ENCODE peak calls at places on chromosomes 7 and 10, in four cellular contexts. E is OCI-LY7, I is heart right ventricle, B is sigmoid colon. Z is an unnamed sample.

GRCh38 chr7:98874942-98875341 is 3.4 kb upstream of the TRRAP start:
- DNase-seq in E (no peak), I (no peak), B (peak), Z (no peak)

GRCh38 chr7:55296070-55296469 is 69.1 kb upstream of the LANCL2 start:
- DNase-seq in E (no peak), I (no peak), B (no peak), Z (no peak)

GRCh38 chr7:117202511-117202910 is 120.3 kb downstream of the WNT2 start:
- DNase-seq in E (no peak), I (no peak), B (no peak), Z (no peak)

GRCh38 chr7:108454674-108455523 is 1.3 kb downstream of the NRCAM start:
- DNase-seq in E (no peak), I (no peak), B (no peak), Z (no peak)

GRCh38 chr7:2451171-2452073 is 24.8 kb downstream of the GRIFIN start:
- DNase-seq in E (peak), I (peak), B (peak), Z (peak)

GRCh38 chr7:66348959-66349358 is 143.8 kb downstream of the TPST1 start:
- DNase-seq in E (peak), I (no peak), B (no peak), Z (no peak)

GRCh38 chr10:23826399-23826798 is 382.5 kb upstream of the KIAA1217 start:
- DNase-seq in E (no peak), I (no peak), B (no peak), Z (no peak)

GRCh38 chr7:43756368-43757072 is 2.0 kb upstream of the BLVRA start:
- DNase-seq in E (no peak), I (no peak), B (no peak), Z (no peak)

GRCh38 chr7:115274-115911 is 77.0 kb upstream of the FAM20C start:
- DNase-seq in E (no peak), I (no peak), B (peak), Z (no peak)

GRCh38 chr10:119304541-119304940 is 97.2 kb downstream of the GRK5 start:
- DNase-seq in E (peak), I (no peak), B (no peak), Z (no peak)

GRCh38 chr10:125795111-125795510 is 19.5 kb upstream of the MMP21 start:
- DNase-seq in E (no peak), I (no peak), B (no peak), Z (no peak)

GRCh38 chr10:103699611-103700435 is 155.6 kb downstream of the SH3PXD2A start:
- DNase-seq in E (no peak), I (no peak), B (no peak), Z (no peak)

GRCh38 chr10:3111626-3112220 is 44.4 kb downstream of the PFKP start:
- DNase-seq in E (no peak), I (peak), B (no peak), Z (no peak)

GRCh38 chr7:157743781-157744525 is 407.1 kb downstream of the DNAJB6 start:
- DNase-seq in E (no peak), I (no peak), B (no peak), Z (no peak)

GRCh38 chr10:44974082-44974627 is 4.5 kb downstream of the DEPP1 start:
- DNase-seq in E (peak), I (no peak), B (peak), Z (peak)

GRCh38 chr7:2802504-2803341 is 41.4 kb downstream of the GNA12 start:
- DNase-seq in E (no peak), I (peak), B (peak), Z (no peak)

GRCh38 chr10:51139176-51139575 is 64.9 kb downstream of the PRKG1 start:
- DNase-seq in E (no peak), I (no peak), B (no peak), Z (no peak)

GRCh38 chr10:58282615-58283014 is 13.7 kb downstream of the CISD1 start:
- DNase-seq in E (peak), I (no peak), B (no peak), Z (no peak)

DNA sequence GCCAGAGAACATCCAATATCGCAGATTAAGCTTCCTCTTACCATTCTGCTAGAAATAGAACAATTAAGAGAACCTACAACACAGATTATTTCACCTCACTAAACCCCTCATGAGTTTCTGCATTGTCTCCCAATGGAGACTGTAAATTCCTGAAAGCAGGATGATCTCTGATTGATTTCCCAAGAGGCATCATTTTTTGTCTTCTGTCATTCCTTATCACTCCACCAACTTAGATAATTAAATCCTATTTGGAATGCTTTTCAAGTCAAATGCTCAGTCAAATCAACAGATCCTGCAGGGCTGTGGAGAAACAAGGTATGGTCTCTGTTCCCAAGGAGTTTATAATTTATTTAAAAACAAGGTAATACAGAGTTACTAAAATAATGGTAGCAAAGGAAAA is 161.5 kb downstream of the MTERF1 start:
- DNase-seq in E (no peak), I (no peak), B (no peak), Z (no peak)
- H3K27ac ChIP-seq in E (no peak), I (no peak), B (no peak), Z (no peak)

DNA sequence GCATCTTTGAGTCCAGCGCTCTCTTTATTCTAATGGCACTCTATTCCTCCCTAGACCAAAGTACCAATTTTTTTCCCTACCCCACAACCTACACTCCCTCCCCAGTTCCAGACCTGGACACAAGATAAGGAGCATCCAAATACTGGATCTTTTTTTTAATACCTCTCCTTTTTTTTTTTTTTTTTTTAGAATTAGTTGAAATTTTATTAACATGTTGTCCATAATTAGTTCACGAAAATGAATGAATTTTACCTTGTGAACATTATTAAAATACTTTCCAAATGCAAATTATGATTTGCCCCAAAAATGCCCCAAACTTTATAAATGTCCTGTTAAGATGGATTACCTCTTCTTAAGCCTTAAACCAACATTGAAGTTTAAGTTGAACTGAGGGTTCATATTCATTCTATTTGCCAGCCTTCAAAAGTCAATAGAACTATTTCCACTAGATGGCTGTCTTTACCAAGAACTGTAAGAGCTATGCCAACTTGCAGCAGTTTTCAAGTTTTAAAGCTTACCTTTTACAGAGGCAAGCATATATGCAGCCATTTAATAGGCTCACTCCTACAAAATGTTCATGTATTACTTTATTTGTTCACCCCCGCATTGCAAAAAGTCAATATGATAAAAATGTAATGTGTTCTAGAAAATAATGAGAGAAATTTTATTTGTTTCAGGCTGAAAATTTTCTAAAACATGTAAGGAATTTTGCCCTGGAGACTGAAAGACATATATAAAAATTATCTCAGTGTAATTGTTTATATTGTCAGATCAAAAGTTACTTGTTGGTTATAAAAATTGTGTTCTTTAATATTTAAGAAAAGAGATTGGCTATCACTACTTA is 39.7 kb upstream of the TNKS2 start:
- DNase-seq in E (peak), I (no peak), B (no peak), Z (no peak)
- TF ChIP-seq CTCF in E (peak), I (peak), B (peak), Z (peak)

GRCh38 chr10:10213237-10213636 is 804.4 kb upstream of the CELF2 start:
- DNase-seq in E (peak), I (no peak), B (no peak), Z (no peak)
- H3K27ac ChIP-seq in E (peak), I (no peak), B (no peak), Z (no peak)

GRCh38 chr7:28410628-28411578 is 1.4 kb upstream of the CREB5 start:
- DNase-seq in E (no peak), I (peak), B (peak), Z (peak)

GRCh38 chr7:28409716-28410627 is 2.3 kb upstream of the CREB5 start:
- DNase-seq in E (no peak), I (peak), B (peak), Z (peak)

GRCh38 chr7:28414453-28414852 is 2.1 kb downstream of the CREB5 start:
- DNase-seq in E (no peak), I (no peak), B (no peak), Z (no peak)

GRCh38 chr7:28408974-28409715 is 3.2 kb upstream of the CREB5 start:
- DNase-seq in E (peak), I (peak), B (peak), Z (peak)

GRCh38 chr7:28411876-28412662 is at the start of gene CREB5:
- DNase-seq in E (peak), I (no peak), B (no peak), Z (no peak)
- TF ChIP-seq CTCF in E (peak), I (peak), B (no peak), Z (no peak)

GRCh38 chr7:131225619-131226101 is 102.0 kb upstream of the MKLN1 start:
- DNase-seq in E (no peak), I (peak), B (peak), Z (peak)
- H3K27ac ChIP-seq in E (no peak), I (peak), B (peak), Z (peak)